ENCODE peak calls at places on chromosome 19, in eight cellular contexts. E is foreskin fibroblast; X is naive B cell; M is activated naive CD8-positive, alpha-beta T cell treated with anti-CD3 and anti-CD28 coated beads, Interleukin-2, amount 50 U/mL, for 24 hours; H is posterior cingulate gyrus; Y is stimulated activated CD8-positive, alpha-beta memory T cell treated with anti-CD3 and anti-CD28 coated beads, Interleukin-7, amount 100 ng/mL, for 1 hour; F is pulmonary artery endothelial cell; Q is M059J. D is an unnamed sample.

GRCh38 chr19:13932911-13933393 is 5.3 kb downstream of the PODNL1 start:
- DNase-seq in M (no peak), X (no peak), E (no peak), H (no peak), F (no peak), Y (no peak), Q (no peak), D (no peak)

GRCh38 chr19:41753159-41753558 is 2.2 kb upstream of the CEACAM6 start:
- DNase-seq in F (no peak), X (peak), M (peak), Y (peak), H (peak), Q (peak), E (peak), D (peak)

GRCh38 chr19:49857061-49857833 is 6.3 kb downstream of the PTOV1 start:
- DNase-seq in E (no peak), Q (no peak), X (no peak), Y (no peak), F (no peak), H (no peak), M (no peak), D (no peak)

GRCh38 chr19:423691-424466 is 14.9 kb upstream of the C2CD4C start:
- DNase-seq in E (no peak), Y (no peak), X (no peak), F (no peak), H (peak), M (no peak), Q (no peak), D (no peak)

GRCh38 chr19:45146716-45147337 is 14.0 kb downstream of the NKPD1 start:
- DNase-seq in Q (no peak), E (no peak), H (no peak), X (no peak), F (no peak), M (no peak), Y (no peak), D (no peak)

GRCh38 chr19:18278521-18279265 is 2.7 kb downstream of the JUND start:
- DNase-seq in M (no peak), Y (no peak), Q (peak), E (no peak), H (no peak), F (no peak), X (peak), D (no peak)

GRCh38 chr19:52138614-52139290 is 986 bp downstream of the ZNF616 start:
- DNase-seq in Q (peak), F (no peak), E (peak), M (peak), Y (no peak), X (peak), H (peak), D (peak)

GRCh38 chr19:46386151-46386550 is 27.2 kb downstream of the CCDC8 start:
- DNase-seq in H (peak), Y (no peak), M (no peak), X (no peak), Q (no peak), E (no peak), F (no peak), D (no peak)

GRCh38 chr19:10602330-10603083 is 15.4 kb upstream of the AP1M2 start:
- DNase-seq in Y (peak), M (peak), F (no peak), H (peak), X (peak), E (peak), Q (peak), D (peak)

GRCh38 chr19:33724723-33725060 is 72.0 kb upstream of the KCTD15 start:
- DNase-seq in E (no peak), H (peak), X (no peak), Y (no peak), Q (no peak), M (no peak), F (no peak), D (no peak)

GRCh38 chr19:1235625-1236538 is 1.9 kb downstream of the CBARP start:
- DNase-seq in F (no peak), Q (peak), Y (no peak), H (peak), X (no peak), M (no peak), E (no peak), D (no peak)

GRCh38 chr19:46492841-46493235 is 2.8 kb downstream of the PNMA8B start:
- DNase-seq in M (no peak), E (no peak), Y (no peak), H (no peak), F (no peak), Q (no peak), X (no peak), D (no peak)

GRCh38 chr19:44879309-44880065 is 11.6 kb upstream of the TOMM40 start:
- DNase-seq in X (no peak), Y (no peak), M (no peak), Q (no peak), E (no peak), F (no peak), H (no peak), D (no peak)

GRCh38 chr19:42469311-42470239 is 26.8 kb upstream of the CXCL17 start:
- DNase-seq in M (peak), F (no peak), X (no peak), Y (no peak), H (no peak), Q (peak), E (peak), D (no peak)

GRCh38 chr19:33429891-33430673 is 56.6 kb downstream of the CEBPG start:
- DNase-seq in X (no peak), F (no peak), E (no peak), Q (no peak), Y (no peak), M (no peak), H (peak), D (no peak)

GRCh38 chr19:29105629-29106352 is 107.2 kb downstream of the UQCRFS1 start:
- DNase-seq in M (no peak), X (no peak), E (no peak), F (no peak), Y (no peak), H (peak), Q (no peak), D (no peak)

GRCh38 chr19:492091-492531 is 4.2 kb upstream of the MADCAM1 start:
- DNase-seq in Q (no peak), X (no peak), F (no peak), M (no peak), Y (no peak), H (no peak), E (peak), D (no peak)

GRCh38 chr19:46935066-46935663 is 74.4 kb downstream of the ARHGAP35 start:
- DNase-seq in X (no peak), Y (no peak), Q (no peak), E (no peak), F (no peak), H (no peak), M (no peak), D (no peak)

GRCh38 chr19:33310606-33311325 is 8.4 kb upstream of the CEBPA start:
- DNase-seq in F (no peak), E (no peak), Q (no peak), H (peak), Y (no peak), M (no peak), X (no peak), D (no peak)

GRCh38 chr19:5697890-5698634 is 8.0 kb downstream of the RPL36 start:
- DNase-seq in X (no peak), E (no peak), M (no peak), Y (no peak), F (no peak), H (peak), Q (no peak), D (no peak)

GRCh38 chr19:10551698-10552301 is 8.1 kb downstream of the ATG4D start:
- DNase-seq in Q (peak), M (peak), F (no peak), X (no peak), E (peak), H (no peak), Y (no peak), D (peak)

GRCh38 chr19:3467437-3468198 is 12.7 kb downstream of the SMIM24 start:
- DNase-seq in F (no peak), X (no peak), Y (no peak), H (no peak), E (no peak), M (peak), Q (no peak), D (no peak)

GRCh38 chr19:51664997-51665396 is 18.4 kb upstream of the SIGLEC14 start:
- DNase-seq in Y (no peak), F (no peak), X (no peak), H (no peak), E (peak), M (no peak), Q (peak), D (no peak)

GRCh38 chr19:54312436-54313362 is at the start of gene LILRA5:
- DNase-seq in Y (no peak), F (no peak), X (peak), M (no peak), H (peak), Q (no peak), E (no peak), D (no peak)

GRCh38 chr19:1807030-1807694 is 4.9 kb downstream of the ATP8B3 start:
- DNase-seq in X (no peak), M (no peak), Q (no peak), Y (no peak), E (no peak), H (no peak), F (no peak), D (no peak)

GRCh38 chr19:55368701-55369563 is 1.3 kb downstream of the IL11 start:
- DNase-seq in H (no peak), M (no peak), F (no peak), Q (peak), Y (no peak), X (peak), E (peak), D (peak)

GRCh38 chr19:44893704-44894103 is 2.6 kb downstream of the TOMM40 start:
- DNase-seq in X (no peak), Y (no peak), F (no peak), M (no peak), E (no peak), Q (no peak), H (no peak), D (no peak)

GRCh38 chr19:9175326-9175725 is 3.5 kb upstream of the OR7D2 start:
- DNase-seq in H (no peak), X (no peak), M (no peak), E (no peak), Y (no peak), F (no peak), Q (no peak), D (no peak)

GRCh38 chr19:13842294-13843103 is 34.4 kb upstream of the NANOS3 start:
- DNase-seq in E (peak), X (peak), F (no peak), H (peak), Q (peak), M (peak), Y (no peak), D (peak)

GRCh38 chr19:2087621-2088100 is 8.5 kb downstream of the MOB3A start:
- DNase-seq in H (no peak), Y (no peak), E (no peak), X (peak), F (no peak), Q (no peak), M (peak), D (no peak)

GRCh38 chr19:13574933-13575332 is 68.7 kb upstream of the CACNA1A start:
- DNase-seq in E (peak), Q (peak), F (no peak), Y (no peak), X (no peak), M (no peak), H (peak), D (no peak)

GRCh38 chr19:17999685-18000479 is 8.1 kb upstream of the ARRDC2 start:
- DNase-seq in X (no peak), M (no peak), Q (no peak), F (no peak), Y (no peak), H (no peak), E (no peak), D (no peak)

GRCh38 chr19:44725251-44725650 is 23.3 kb upstream of the BCL3 start:
- DNase-seq in F (no peak), M (no peak), E (no peak), Y (no peak), X (no peak), Q (no peak), H (peak), D (no peak)

GRCh38 chr19:19160489-19161035 is 9.5 kb downstream of the MEF2B start:
- DNase-seq in X (peak), F (no peak), Y (no peak), E (no peak), Q (no peak), H (no peak), M (peak), D (no peak)